ENCODE peak calls at places on chromosome 5, in six cellular contexts. O is osteocyte, H is endothelial cell, B is stomach, R is MCF 10A, K is WERI-Rb-1. D is an unnamed sample.
A peak's percentile ranks its signal among the peaks of the same experiment; 100 is the strongest.

GRCh38 chr5:93821892-93822291 is 80.5 kb upstream of the POU5F2 start:
- DNase-seq in O (no peak), H (no peak), B (no peak), R (no peak), K (no peak), D (no peak)

GRCh38 chr5:145908206-145908945 is 28.0 kb upstream of the SH3RF2 start:
- DNase-seq in O (no peak), H (no peak), B (no peak), R (peak; percentile 51), K (no peak), D (peak; percentile 32)

GRCh38 chr5:140678993-140679392 is 5.6 kb upstream of the DND1 start:
- DNase-seq in O (no peak), H (no peak), B (no peak), R (no peak), K (no peak), D (no peak)

GRCh38 chr5:33322632-33323031 is 118.1 kb upstream of the TARS1 start:
- DNase-seq in O (no peak), H (no peak), B (no peak), R (no peak), K (no peak), D (no peak)

GRCh38 chr5:112703866-112704820 is 33.5 kb upstream of the APC start:
- DNase-seq in O (no peak), H (no peak), B (no peak), R (peak; percentile 14), K (no peak), D (peak; percentile 33)

GRCh38 chr5:79809743-79810142 is 120.1 kb downstream of the CMYA5 start:
- DNase-seq in O (no peak), H (no peak), B (no peak), R (no peak), K (no peak), D (no peak)

GRCh38 chr5:62457071-62457470 is 44.5 kb downstream of the IPO11 start:
- DNase-seq in O (no peak), H (no peak), B (no peak), R (peak; percentile 66), K (no peak), D (peak; percentile 68)

GRCh38 chr5:149546974-149547373 is 4.3 kb downstream of the CSNK1A1 start:
- DNase-seq in O (no peak), H (no peak), B (no peak), R (no peak), K (no peak), D (peak; percentile 92)

GRCh38 chr5:18236386-18236785 is 602.1 kb downstream of the TAF11L14 start:
- DNase-seq in O (no peak), H (no peak), B (no peak), R (peak; percentile 3), K (no peak), D (peak; percentile 84)

GRCh38 chr5:79020861-79021561 is 35.9 kb upstream of the ARSB start:
- DNase-seq in O (no peak), H (peak; percentile 64), B (peak; percentile 60), R (peak; percentile 59), K (peak; percentile 67), D (peak; percentile 67)

GRCh38 chr5:54309751-54310432 is 481 bp downstream of the ARL15 start:
- DNase-seq in O (no peak), H (peak; percentile 39), B (peak; percentile 45), R (peak; percentile 52), K (peak; percentile 28), D (peak; percentile 53)

GRCh38 chr5:125409496-125410351 is 663.3 kb upstream of the ZNF608 start:
- DNase-seq in O (no peak), H (no peak), B (no peak), R (peak; percentile 78), K (peak; percentile 81), D (peak; percentile 24)

GRCh38 chr5:80389575-80389974 is 18.3 kb upstream of the ZFYVE16 start:
- DNase-seq in O (no peak), H (no peak), B (no peak), R (no peak), K (no peak), D (no peak)

GRCh38 chr5:99019812-99020697 is 91.2 kb upstream of the CHD1 start:
- DNase-seq in O (no peak), H (no peak), B (no peak), R (peak; percentile 81), K (no peak), D (peak; percentile 64)

GRCh38 chr5:79853676-79854418 is 137.2 kb downstream of the MTX3 start:
- DNase-seq in O (peak; percentile 66), H (no peak), B (no peak), R (peak; percentile 69), K (no peak), D (peak; percentile 83)

GRCh38 chr5:13972029-13972428 is 27.5 kb upstream of the DNAH5 start:
- DNase-seq in O (no peak), H (no peak), B (no peak), R (no peak), K (no peak), D (peak; percentile 52)

GRCh38 chr5:151497391-151498002 is 50.1 kb downstream of the SLC36A1 start:
- DNase-seq in O (no peak), H (no peak), B (no peak), R (no peak), K (no peak), D (no peak)

GRCh38 chr5:38780950-38781349 is 64.9 kb upstream of the OSMR start:
- DNase-seq in O (no peak), H (no peak), B (peak; percentile 53), R (peak; percentile 88), K (no peak), D (peak; percentile 43)

GRCh38 chr5:165617491-165617890 is 2112.1 kb downstream of the MAT2B start:
- DNase-seq in O (no peak), H (no peak), B (no peak), R (no peak), K (no peak), D (no peak)

GRCh38 chr5:165620394-165620793 is 2115.0 kb downstream of the MAT2B start:
- DNase-seq in O (no peak), H (no peak), B (no peak), R (no peak), K (no peak), D (no peak)

DNA sequence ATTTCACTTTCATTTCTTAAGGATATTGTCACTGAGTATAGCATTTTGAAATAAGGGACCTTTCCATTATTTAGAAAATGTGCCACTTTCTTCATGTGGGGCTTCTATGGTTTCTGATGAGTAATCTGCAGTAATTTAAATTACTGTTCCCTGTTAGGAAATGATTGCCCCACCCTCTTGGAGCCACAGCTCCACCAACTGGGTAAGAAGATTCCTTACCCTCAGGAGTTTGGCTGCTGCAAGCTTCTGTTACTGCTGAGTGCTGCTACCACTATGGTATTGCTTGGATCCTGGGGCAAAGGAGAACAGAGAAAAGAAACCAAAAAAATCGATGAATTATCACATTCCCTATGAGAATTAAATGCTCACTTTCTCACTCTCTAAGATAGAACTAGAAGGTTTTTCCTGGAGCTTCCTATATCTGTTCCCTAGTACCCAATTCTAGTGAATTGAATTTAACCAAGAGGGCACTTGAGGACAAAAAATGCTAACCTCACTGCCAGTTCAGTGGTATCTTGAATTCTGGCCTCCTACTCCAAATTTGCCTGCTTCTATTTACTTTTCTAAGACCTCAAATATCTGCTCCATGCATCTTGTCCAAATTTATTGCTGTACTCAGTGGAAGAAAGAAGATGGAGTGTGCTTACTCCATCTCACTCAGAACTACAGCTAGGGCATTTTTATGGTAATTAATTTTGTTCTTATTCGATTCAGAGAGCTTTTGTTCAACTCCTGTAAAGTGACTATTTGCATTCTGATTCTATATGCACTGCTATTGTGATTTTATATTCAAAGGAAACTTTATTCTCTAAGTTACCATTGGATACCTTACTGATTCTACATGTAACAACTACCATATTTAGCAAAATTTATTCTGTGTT is 2111.4 kb downstream of the MAT2B start:
- DNase-seq in O (no peak), H (no peak), B (no peak), R (peak; percentile 74), K (no peak), D (peak; percentile 3)
- TF ChIP-seq CTCF in O (no peak), H (no peak), B (no peak), R (peak; percentile 26), K (peak; percentile 5), D (no peak)

GRCh38 chr5:160118349-160119141 is 705 bp downstream of the PWWP2A start:
- DNase-seq in O (peak; percentile 86), H (no peak), B (peak; percentile 47), R (peak; percentile 40), K (peak; percentile 33), D (peak; percentile 11)

GRCh38 chr5:160119905-160120266 is 636 bp upstream of the PWWP2A start:
- DNase-seq in O (no peak), H (no peak), B (no peak), R (no peak), K (no peak), D (no peak)

GRCh38 chr5:160116991-160117390 is 2.3 kb downstream of the PWWP2A start:
- DNase-seq in O (no peak), H (no peak), B (no peak), R (no peak), K (no peak), D (no peak)

GRCh38 chr5:160119142-160119904 is at the start of gene PWWP2A:
- DNase-seq in O (peak; percentile 99), H (peak; percentile 93), B (peak; percentile 99), R (peak; percentile 100), K (peak; percentile 99), D (peak; percentile 100)
- TF ChIP-seq CTCF in O (peak; percentile 36), H (no peak), B (no peak), R (no peak), K (no peak), D (no peak)

DNA sequence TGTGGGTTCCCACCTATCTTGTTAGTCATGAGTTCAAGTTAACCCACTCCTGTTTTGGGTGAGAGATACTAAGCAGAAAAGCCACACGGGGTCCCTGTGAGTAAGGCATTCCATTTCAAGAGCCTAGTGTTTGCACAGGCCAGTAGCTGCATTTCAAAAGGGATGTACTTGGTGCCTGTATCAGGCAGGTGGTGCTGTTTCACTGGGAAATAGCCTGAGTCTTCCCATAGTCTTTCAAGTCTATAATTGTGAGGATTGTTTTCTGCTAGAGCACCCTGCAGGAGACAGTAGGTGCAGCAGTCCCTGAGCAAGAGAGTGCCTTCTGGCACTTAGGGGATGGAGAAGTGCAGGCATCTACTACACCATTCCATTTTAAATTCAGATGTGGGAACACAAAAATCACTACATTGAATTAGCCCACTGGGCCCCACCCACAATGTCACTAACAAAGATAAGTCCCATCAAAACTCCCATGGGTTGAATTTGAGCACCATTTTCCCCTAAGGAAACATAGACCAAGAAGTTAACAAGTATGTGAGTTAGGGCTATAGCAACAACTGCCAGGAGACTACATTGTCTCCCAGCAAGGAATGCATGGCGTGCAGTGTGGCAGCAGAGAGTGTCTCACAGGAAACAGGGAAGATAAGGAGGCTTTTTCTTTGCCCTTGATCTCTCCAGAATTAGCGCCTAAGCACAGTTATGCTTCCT is 263.2 kb downstream of the COX7C start:
- DNase-seq in O (no peak), H (peak; percentile 54), B (no peak), R (peak; percentile 71), K (peak; percentile 78), D (peak; percentile 81)
- TF ChIP-seq CTCF in O (peak; percentile 72), H (peak; percentile 61), B (peak; percentile 47), R (peak; percentile 64), K (peak; percentile 83), D (peak; percentile 89)

DNA sequence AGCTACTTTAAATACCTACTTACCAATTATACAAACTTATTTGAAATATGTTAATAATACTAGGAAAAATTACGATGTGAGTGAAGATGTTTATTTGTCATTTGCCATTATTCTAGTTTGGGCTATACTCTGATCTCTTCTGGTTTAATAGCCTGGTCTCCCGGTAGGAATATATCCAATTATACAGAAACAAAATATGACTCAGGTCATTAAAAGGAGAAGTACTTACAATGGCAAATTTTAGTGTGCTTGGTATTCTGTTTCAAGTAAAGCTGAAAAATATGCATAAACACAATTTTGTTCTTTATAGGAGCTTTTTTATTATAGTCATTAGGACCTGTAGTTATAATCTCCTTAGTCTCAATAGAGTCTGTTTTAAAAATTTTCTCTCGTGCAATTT is 176.8 kb downstream of the SLCO4C1 start:
- DNase-seq in O (no peak), H (no peak), B (no peak), R (no peak), K (no peak), D (no peak)
- TF ChIP-seq CTCF in O (no peak), H (no peak), B (no peak), R (no peak), K (no peak), D (no peak)